ENCODE peak calls at places on chromosomes 12 and 14, in ten cellular contexts. One of them, this sample, is unnamed.

GRCh38 chr12:52561880-52562449 is 9.0 kb upstream of the KRT71 start:
- DNase-seq in esophagus squamous epithelium: no peak
- DNase-seq in AG09319: no peak
- DNase-seq in tibial artery: no peak
- DNase-seq in A673: no peak
- DNase-seq in uterus: no peak
- DNase-seq in Panc1: no peak
- DNase-seq in RWPE1: no peak
- DNase-seq in cardiac muscle cell: no peak
- DNase-seq in cardiac fibroblast: no peak
- DNase-seq in this sample: no peak

GRCh38 chr14:75456069-75457023 is 28.5 kb downstream of the JDP2 start:
- DNase-seq in Panc1: no peak
- DNase-seq in esophagus squamous epithelium: no peak
- DNase-seq in uterus: no peak
- DNase-seq in tibial artery: no peak
- DNase-seq in A673: no peak
- DNase-seq in AG09319: no peak
- DNase-seq in RWPE1: no peak
- DNase-seq in cardiac fibroblast: no peak
- DNase-seq in cardiac muscle cell: no peak
- DNase-seq in this sample: no peak

GRCh38 chr12:63308701-63309100 is 157.7 kb upstream of the AVPR1A start:
- DNase-seq in A673: peak
- DNase-seq in RWPE1: no peak
- DNase-seq in uterus: no peak
- DNase-seq in cardiac fibroblast: no peak
- DNase-seq in tibial artery: no peak
- DNase-seq in Panc1: no peak
- DNase-seq in AG09319: no peak
- DNase-seq in cardiac muscle cell: no peak
- DNase-seq in esophagus squamous epithelium: no peak
- DNase-seq in this sample: no peak

GRCh38 chr12:131140069-131140435 is 186.3 kb downstream of the ADGRD1 start:
- DNase-seq in RWPE1: no peak
- DNase-seq in uterus: no peak
- DNase-seq in esophagus squamous epithelium: no peak
- DNase-seq in Panc1: no peak
- DNase-seq in A673: no peak
- DNase-seq in cardiac muscle cell: no peak
- DNase-seq in cardiac fibroblast: no peak
- DNase-seq in AG09319: no peak
- DNase-seq in tibial artery: no peak
- DNase-seq in this sample: no peak

GRCh38 chr12:77120695-77121094 is 55.3 kb upstream of the E2F7 start:
- DNase-seq in cardiac fibroblast: peak
- DNase-seq in cardiac muscle cell: peak
- DNase-seq in RWPE1: peak
- DNase-seq in A673: peak
- DNase-seq in Panc1: no peak
- DNase-seq in esophagus squamous epithelium: no peak
- DNase-seq in uterus: no peak
- DNase-seq in AG09319: no peak
- DNase-seq in tibial artery: no peak
- DNase-seq in this sample: no peak

GRCh38 chr12:113019045-113019444 is 37.5 kb upstream of the DTX1 start:
- DNase-seq in tibial artery: no peak
- DNase-seq in cardiac fibroblast: peak
- DNase-seq in uterus: no peak
- DNase-seq in cardiac muscle cell: peak
- DNase-seq in RWPE1: peak
- DNase-seq in AG09319: no peak
- DNase-seq in A673: peak
- DNase-seq in esophagus squamous epithelium: no peak
- DNase-seq in Panc1: no peak
- DNase-seq in this sample: no peak

GRCh38 chr12:27619308-27619707 is 76.9 kb upstream of the REP15 start:
- DNase-seq in AG09319: no peak
- DNase-seq in A673: peak
- DNase-seq in esophagus squamous epithelium: no peak
- DNase-seq in cardiac muscle cell: peak
- DNase-seq in cardiac fibroblast: peak
- DNase-seq in Panc1: peak
- DNase-seq in uterus: no peak
- DNase-seq in RWPE1: peak
- DNase-seq in tibial artery: no peak
- DNase-seq in this sample: no peak

GRCh38 chr12:113912761-113913295 is 53.3 kb downstream of the RBM19 start:
- DNase-seq in RWPE1: peak
- DNase-seq in uterus: peak
- DNase-seq in Panc1: peak
- DNase-seq in cardiac muscle cell: peak
- DNase-seq in cardiac fibroblast: peak
- DNase-seq in esophagus squamous epithelium: no peak
- DNase-seq in AG09319: no peak
- DNase-seq in A673: peak
- DNase-seq in tibial artery: no peak
- DNase-seq in this sample: peak

GRCh38 chr14:103408491-103409155 is 23.4 kb downstream of the MARK3 start:
- DNase-seq in Panc1: no peak
- DNase-seq in uterus: no peak
- DNase-seq in cardiac fibroblast: peak
- DNase-seq in tibial artery: no peak
- DNase-seq in RWPE1: no peak
- DNase-seq in A673: no peak
- DNase-seq in esophagus squamous epithelium: no peak
- DNase-seq in AG09319: no peak
- DNase-seq in cardiac muscle cell: peak
- DNase-seq in this sample: no peak

GRCh38 chr12:97984951-97985350 is 522.3 kb downstream of the RMST start:
- DNase-seq in A673: no peak
- DNase-seq in cardiac fibroblast: no peak
- DNase-seq in cardiac muscle cell: no peak
- DNase-seq in AG09319: no peak
- DNase-seq in esophagus squamous epithelium: no peak
- DNase-seq in uterus: no peak
- DNase-seq in Panc1: no peak
- DNase-seq in tibial artery: no peak
- DNase-seq in RWPE1: no peak
- DNase-seq in this sample: no peak

GRCh38 chr14:23580152-23580926 is 1.7 kb upstream of the JPH4 start:
- DNase-seq in esophagus squamous epithelium: no peak
- DNase-seq in Panc1: no peak
- DNase-seq in RWPE1: no peak
- DNase-seq in cardiac muscle cell: no peak
- DNase-seq in A673: no peak
- DNase-seq in cardiac fibroblast: no peak
- DNase-seq in AG09319: no peak
- DNase-seq in uterus: no peak
- DNase-seq in tibial artery: no peak
- DNase-seq in this sample: no peak

GRCh38 chr14:71320107-71320733 is 413.0 kb downstream of the PCNX1 start:
- DNase-seq in AG09319: peak
- DNase-seq in A673: peak
- DNase-seq in uterus: peak
- DNase-seq in cardiac fibroblast: peak
- DNase-seq in cardiac muscle cell: peak
- DNase-seq in Panc1: peak
- DNase-seq in esophagus squamous epithelium: peak
- DNase-seq in RWPE1: peak
- DNase-seq in tibial artery: peak
- DNase-seq in this sample: peak
- TF ChIP-seq CTCF in AG09319: no peak
- TF ChIP-seq CTCF in A673: no peak
- TF ChIP-seq CTCF in uterus: no peak
- TF ChIP-seq CTCF in cardiac fibroblast: no peak
- TF ChIP-seq CTCF in cardiac muscle cell: no peak
- TF ChIP-seq CTCF in Panc1: no peak
- TF ChIP-seq CTCF in esophagus squamous epithelium: peak
- TF ChIP-seq CTCF in RWPE1: no peak
- TF ChIP-seq CTCF in tibial artery: peak
- TF ChIP-seq CTCF in this sample: no peak

GRCh38 chr14:96229315-96229714 is 24.7 kb downstream of the BDKRB2 start:
- DNase-seq in tibial artery: no peak
- DNase-seq in RWPE1: no peak
- DNase-seq in cardiac fibroblast: peak
- DNase-seq in Panc1: no peak
- DNase-seq in AG09319: no peak
- DNase-seq in esophagus squamous epithelium: no peak
- DNase-seq in uterus: no peak
- DNase-seq in A673: no peak
- DNase-seq in cardiac muscle cell: peak
- DNase-seq in this sample: no peak

GRCh38 chr14:96221841-96222240 is 17.2 kb downstream of the BDKRB2 start:
- DNase-seq in Panc1: no peak
- DNase-seq in AG09319: no peak
- DNase-seq in tibial artery: no peak
- DNase-seq in RWPE1: no peak
- DNase-seq in esophagus squamous epithelium: no peak
- DNase-seq in cardiac fibroblast: no peak
- DNase-seq in cardiac muscle cell: no peak
- DNase-seq in A673: no peak
- DNase-seq in uterus: no peak
- DNase-seq in this sample: no peak

GRCh38 chr14:96227428-96227827 is 22.8 kb downstream of the BDKRB2 start:
- DNase-seq in A673: no peak
- DNase-seq in Panc1: no peak
- DNase-seq in esophagus squamous epithelium: no peak
- DNase-seq in AG09319: no peak
- DNase-seq in RWPE1: no peak
- DNase-seq in uterus: no peak
- DNase-seq in cardiac muscle cell: no peak
- DNase-seq in cardiac fibroblast: no peak
- DNase-seq in tibial artery: no peak
- DNase-seq in this sample: no peak

GRCh38 chr14:96224480-96225096 is 19.9 kb downstream of the BDKRB2 start:
- DNase-seq in uterus: no peak
- DNase-seq in RWPE1: peak
- DNase-seq in AG09319: no peak
- DNase-seq in Panc1: no peak
- DNase-seq in esophagus squamous epithelium: no peak
- DNase-seq in cardiac muscle cell: no peak
- DNase-seq in A673: no peak
- DNase-seq in tibial artery: no peak
- DNase-seq in cardiac fibroblast: no peak
- DNase-seq in this sample: no peak

DNA sequence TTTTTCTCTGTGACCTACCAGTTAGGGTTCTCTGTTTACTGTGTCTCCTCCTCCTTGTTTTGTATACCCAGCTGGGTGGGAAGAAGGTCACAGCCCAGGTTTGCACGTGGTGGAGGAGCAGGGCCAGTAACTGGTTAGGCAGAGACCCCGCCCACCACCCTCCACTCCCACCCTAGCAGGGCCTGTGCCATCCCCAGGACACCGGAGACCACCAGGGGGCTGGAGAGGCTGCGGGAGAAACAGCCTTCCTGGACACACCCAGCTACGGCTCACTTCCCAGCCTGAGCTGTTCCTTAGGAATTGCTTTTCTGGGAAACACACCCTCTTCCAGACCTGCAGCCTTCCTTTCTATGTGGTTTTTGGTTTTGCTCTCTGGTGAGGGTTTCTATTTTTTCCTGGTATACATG is 21.1 kb downstream of the BDKRB2 start:
- DNase-seq in RWPE1: peak
- DNase-seq in cardiac muscle cell: peak
- DNase-seq in AG09319: peak
- DNase-seq in esophagus squamous epithelium: no peak
- DNase-seq in tibial artery: no peak
- DNase-seq in uterus: peak
- DNase-seq in A673: no peak
- DNase-seq in Panc1: no peak
- DNase-seq in cardiac fibroblast: peak
- DNase-seq in this sample: no peak
- TF ChIP-seq CTCF in RWPE1: no peak
- TF ChIP-seq CTCF in cardiac muscle cell: peak
- TF ChIP-seq CTCF in AG09319: peak
- TF ChIP-seq CTCF in esophagus squamous epithelium: peak
- TF ChIP-seq CTCF in tibial artery: no peak
- TF ChIP-seq CTCF in uterus: no peak
- TF ChIP-seq CTCF in A673: no peak
- TF ChIP-seq CTCF in Panc1: no peak
- TF ChIP-seq CTCF in cardiac fibroblast: no peak
- TF ChIP-seq CTCF in this sample: no peak

GRCh38 chr12:132436791-132437251 is 53.1 kb upstream of the FBRSL1 start:
- DNase-seq in esophagus squamous epithelium: no peak
- DNase-seq in RWPE1: no peak
- DNase-seq in cardiac muscle cell: no peak
- DNase-seq in tibial artery: no peak
- DNase-seq in Panc1: no peak
- DNase-seq in uterus: no peak
- DNase-seq in A673: no peak
- DNase-seq in AG09319: no peak
- DNase-seq in cardiac fibroblast: no peak
- DNase-seq in this sample: no peak

GRCh38 chr12:132438726-132439125 is 51.2 kb upstream of the FBRSL1 start:
- DNase-seq in RWPE1: no peak
- DNase-seq in cardiac fibroblast: no peak
- DNase-seq in esophagus squamous epithelium: no peak
- DNase-seq in tibial artery: no peak
- DNase-seq in Panc1: no peak
- DNase-seq in cardiac muscle cell: no peak
- DNase-seq in A673: no peak
- DNase-seq in AG09319: no peak
- DNase-seq in uterus: no peak
- DNase-seq in this sample: no peak

GRCh38 chr12:132438139-132438700 is 51.7 kb upstream of the FBRSL1 start:
- DNase-seq in uterus: no peak
- DNase-seq in esophagus squamous epithelium: no peak
- DNase-seq in A673: no peak
- DNase-seq in tibial artery: no peak
- DNase-seq in AG09319: no peak
- DNase-seq in cardiac muscle cell: no peak
- DNase-seq in cardiac fibroblast: no peak
- DNase-seq in Panc1: no peak
- DNase-seq in RWPE1: no peak
- DNase-seq in this sample: no peak

GRCh38 chr12:132437252-132438138 is 52.5 kb upstream of the FBRSL1 start:
- DNase-seq in uterus: no peak
- DNase-seq in tibial artery: no peak
- DNase-seq in cardiac muscle cell: no peak
- DNase-seq in esophagus squamous epithelium: no peak
- DNase-seq in cardiac fibroblast: no peak
- DNase-seq in A673: peak
- DNase-seq in RWPE1: no peak
- DNase-seq in AG09319: no peak
- DNase-seq in Panc1: no peak
- DNase-seq in this sample: no peak

GRCh38 chr12:132439333-132439904 is 50.5 kb upstream of the FBRSL1 start:
- DNase-seq in esophagus squamous epithelium: no peak
- DNase-seq in Panc1: no peak
- DNase-seq in RWPE1: no peak
- DNase-seq in cardiac muscle cell: no peak
- DNase-seq in tibial artery: no peak
- DNase-seq in cardiac fibroblast: no peak
- DNase-seq in A673: no peak
- DNase-seq in uterus: no peak
- DNase-seq in AG09319: no peak
- DNase-seq in this sample: no peak
- TF ChIP-seq CTCF in esophagus squamous epithelium: no peak
- TF ChIP-seq CTCF in Panc1: no peak
- TF ChIP-seq CTCF in RWPE1: no peak
- TF ChIP-seq CTCF in cardiac muscle cell: no peak
- TF ChIP-seq CTCF in tibial artery: no peak
- TF ChIP-seq CTCF in cardiac fibroblast: no peak
- TF ChIP-seq CTCF in A673: no peak
- TF ChIP-seq CTCF in uterus: no peak
- TF ChIP-seq CTCF in AG09319: no peak
- TF ChIP-seq CTCF in this sample: no peak

GRCh38 chr14:62654641-62655040 is 390.6 kb downstream of the KCNH5 start:
- DNase-seq in tibial artery: no peak
- DNase-seq in RWPE1: no peak
- DNase-seq in cardiac fibroblast: peak
- DNase-seq in esophagus squamous epithelium: no peak
- DNase-seq in AG09319: no peak
- DNase-seq in A673: no peak
- DNase-seq in cardiac muscle cell: peak
- DNase-seq in uterus: no peak
- DNase-seq in Panc1: no peak
- DNase-seq in this sample: no peak
- TF ChIP-seq CTCF in tibial artery: no peak
- TF ChIP-seq CTCF in RWPE1: no peak
- TF ChIP-seq CTCF in cardiac fibroblast: no peak
- TF ChIP-seq CTCF in esophagus squamous epithelium: no peak
- TF ChIP-seq CTCF in AG09319: no peak
- TF ChIP-seq CTCF in A673: no peak
- TF ChIP-seq CTCF in cardiac muscle cell: no peak
- TF ChIP-seq CTCF in uterus: no peak
- TF ChIP-seq CTCF in Panc1: no peak
- TF ChIP-seq CTCF in this sample: no peak

This sample was measured in omental fat pad.